ENCODE peak calls at places on chromosomes 12 and 14, in five cellular contexts. P is suprapubic skin, V is body of pancreas, D is GM12891, O is lower leg skin. T is an unnamed sample.

GRCh38 chr12:46089414-46090162 is 99.2 kb upstream of the SCAF11 start:
- DNase-seq in P (no peak), V (no peak), D (no peak), O (no peak), T (no peak)

GRCh38 chr14:102451064-102451352 is 58.6 kb downstream of the ANKRD9 start:
- DNase-seq in P (no peak), V (no peak), D (no peak), O (no peak), T (no peak)

GRCh38 chr14:68359862-68360552 is 432.9 kb downstream of the ZFP36L1 start:
- DNase-seq in P (no peak), V (peak), D (no peak), O (peak), T (no peak)

GRCh38 chr12:123747309-123747708 is 14.8 kb upstream of the DNAH10 start:
- DNase-seq in P (no peak), V (no peak), D (no peak), O (no peak), T (no peak)

GRCh38 chr14:22381751-22382150 is 207.3 kb downstream of the DAD1 start:
- DNase-seq in P (no peak), V (no peak), D (no peak), O (no peak), T (no peak)

GRCh38 chr14:76773188-76773885 is 12.1 kb downstream of the VASH1 start:
- DNase-seq in P (peak), V (peak), D (no peak), O (peak), T (peak)

GRCh38 chr12:130571734-130572133 is 144.4 kb downstream of the RIMBP2 start:
- DNase-seq in P (no peak), V (no peak), D (no peak), O (no peak), T (no peak)

GRCh38 chr12:108995370-108995992 is 25.4 kb downstream of the SVOP start:
- DNase-seq in P (no peak), V (no peak), D (no peak), O (no peak), T (no peak)

GRCh38 chr12:120259418-120260202 is 5.9 kb downstream of the PXN start:
- DNase-seq in P (no peak), V (no peak), D (no peak), O (peak), T (no peak)

GRCh38 chr14:77638738-77639137 is 22.3 kb upstream of the SPTLC2 start:
- DNase-seq in P (no peak), V (no peak), D (no peak), O (no peak), T (no peak)

GRCh38 chr12:95613021-95613420 is 61.7 kb upstream of the USP44 start:
- DNase-seq in P (no peak), V (no peak), D (no peak), O (no peak), T (no peak)

GRCh38 chr12:3123729-3124128 is 46.5 kb downstream of the TSPAN9 start:
- DNase-seq in P (no peak), V (no peak), D (no peak), O (no peak), T (peak)

GRCh38 chr12:99915251-99916082 is 69.3 kb downstream of the ANKS1B start:
- DNase-seq in P (no peak), V (no peak), D (no peak), O (no peak), T (peak)

GRCh38 chr14:89955022-89955414 is 488 bp upstream of the EFCAB11 start:
- DNase-seq in P (no peak), V (no peak), D (no peak), O (no peak), T (no peak)

GRCh38 chr12:6534158-6534913 is at the start of gene GAPDH:
- DNase-seq in P (peak), V (peak), D (peak), O (peak), T (peak)

GRCh38 chr12:6533653-6534157 is 612 bp upstream of the GAPDH start:
- DNase-seq in P (no peak), V (peak), D (peak), O (no peak), T (no peak)

GRCh38 chr12:6532051-6532926 is 2.0 kb upstream of the GAPDH start:
- DNase-seq in P (no peak), V (peak), D (peak), O (no peak), T (peak)

GRCh38 chr12:6534914-6535696 is 788 bp downstream of the GAPDH start:
- DNase-seq in P (peak), V (peak), D (peak), O (peak), T (no peak)

DNA sequence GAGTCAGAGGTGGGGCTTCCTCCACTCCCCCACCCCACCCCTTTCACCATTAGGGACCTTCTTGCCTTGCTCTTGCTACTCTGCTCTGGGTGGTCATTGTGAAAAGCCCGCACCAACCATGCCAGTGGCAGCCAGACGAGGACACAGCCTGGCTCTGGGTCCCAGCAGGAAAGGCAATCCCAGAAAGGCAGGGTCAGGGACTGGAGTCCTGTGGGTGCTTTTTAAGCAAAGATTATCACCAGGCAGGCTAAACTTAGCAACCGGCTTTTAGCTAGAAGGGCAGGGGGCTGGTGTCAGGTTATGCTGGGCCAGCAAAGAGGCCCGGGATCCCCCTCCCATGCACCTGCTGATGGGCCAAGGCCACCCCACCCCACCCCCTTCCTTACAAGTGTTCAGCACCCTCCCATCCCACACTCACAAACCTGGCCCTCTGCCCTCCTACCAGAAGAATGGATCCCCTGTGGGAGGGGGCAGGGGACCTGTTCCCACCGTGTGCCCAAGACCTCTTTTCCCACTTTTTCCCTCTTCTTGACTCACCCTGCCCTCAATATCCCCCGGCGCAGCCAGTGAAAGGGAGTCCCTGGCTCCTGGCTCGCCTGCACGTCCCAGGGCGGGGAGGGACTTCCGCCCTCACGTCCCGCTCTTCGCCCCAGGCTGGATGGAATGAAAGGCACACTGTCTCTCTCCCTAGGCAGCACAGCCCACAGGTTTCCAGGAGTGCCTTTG is 1.2 kb upstream of the GAPDH start:
- DNase-seq in P (no peak), V (peak), D (no peak), O (no peak), T (no peak)
- TF ChIP-seq POLR2A in P (no peak), V (no peak), D (no peak), O (no peak), T (peak)

GRCh38 chr14:32078030-32078793 is 1.1 kb downstream of the ARHGAP5 start:
- DNase-seq in P (no peak), V (peak), D (no peak), O (peak), T (no peak)
- TF ChIP-seq POLR2A in P (no peak), V (peak), D (no peak), O (no peak), T (no peak)

DNA sequence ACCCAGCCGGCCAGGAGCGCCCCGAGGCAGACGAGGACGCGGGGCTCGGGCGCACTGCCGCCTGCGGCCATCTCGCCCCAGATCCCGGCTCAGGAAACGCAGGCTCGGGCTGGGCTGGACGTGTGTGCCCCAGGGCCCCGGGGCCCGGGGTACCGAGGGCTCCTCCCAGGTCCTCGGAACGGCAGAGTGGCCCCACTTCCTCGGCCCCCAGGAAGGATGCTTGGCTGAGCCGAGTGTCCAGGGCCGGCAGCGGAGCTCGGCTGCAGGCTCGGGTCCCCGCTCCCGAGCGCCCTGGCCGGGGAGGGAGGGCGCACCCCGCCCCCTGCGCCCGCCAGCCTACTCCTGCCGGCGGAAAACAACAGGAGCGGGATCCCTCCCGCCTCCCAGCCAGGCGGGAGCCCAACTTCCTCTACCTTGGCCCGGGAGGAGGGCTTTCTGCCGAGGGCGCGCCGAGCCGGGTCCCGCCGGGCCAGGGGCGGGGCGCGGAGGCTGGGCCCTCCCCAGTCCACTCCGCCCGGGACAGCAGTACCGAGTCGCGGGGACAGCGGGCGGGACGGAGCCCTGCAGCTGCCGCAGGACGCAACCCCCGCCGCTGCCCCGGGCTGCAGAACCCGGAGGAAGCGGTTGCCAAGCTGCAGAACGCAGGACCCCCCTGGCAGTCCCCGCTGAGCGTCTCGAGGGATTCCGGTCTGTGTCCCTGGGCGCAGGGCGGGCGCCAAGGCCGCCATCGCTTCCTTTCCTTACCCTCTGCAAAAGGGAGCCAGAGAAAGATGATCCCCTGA is at the start of gene VSIG10:
- DNase-seq in P (peak), V (peak), D (peak), O (peak), T (peak)
- TF ChIP-seq POLR2A in P (peak), V (peak), D (no peak), O (no peak), T (peak)

DNA sequence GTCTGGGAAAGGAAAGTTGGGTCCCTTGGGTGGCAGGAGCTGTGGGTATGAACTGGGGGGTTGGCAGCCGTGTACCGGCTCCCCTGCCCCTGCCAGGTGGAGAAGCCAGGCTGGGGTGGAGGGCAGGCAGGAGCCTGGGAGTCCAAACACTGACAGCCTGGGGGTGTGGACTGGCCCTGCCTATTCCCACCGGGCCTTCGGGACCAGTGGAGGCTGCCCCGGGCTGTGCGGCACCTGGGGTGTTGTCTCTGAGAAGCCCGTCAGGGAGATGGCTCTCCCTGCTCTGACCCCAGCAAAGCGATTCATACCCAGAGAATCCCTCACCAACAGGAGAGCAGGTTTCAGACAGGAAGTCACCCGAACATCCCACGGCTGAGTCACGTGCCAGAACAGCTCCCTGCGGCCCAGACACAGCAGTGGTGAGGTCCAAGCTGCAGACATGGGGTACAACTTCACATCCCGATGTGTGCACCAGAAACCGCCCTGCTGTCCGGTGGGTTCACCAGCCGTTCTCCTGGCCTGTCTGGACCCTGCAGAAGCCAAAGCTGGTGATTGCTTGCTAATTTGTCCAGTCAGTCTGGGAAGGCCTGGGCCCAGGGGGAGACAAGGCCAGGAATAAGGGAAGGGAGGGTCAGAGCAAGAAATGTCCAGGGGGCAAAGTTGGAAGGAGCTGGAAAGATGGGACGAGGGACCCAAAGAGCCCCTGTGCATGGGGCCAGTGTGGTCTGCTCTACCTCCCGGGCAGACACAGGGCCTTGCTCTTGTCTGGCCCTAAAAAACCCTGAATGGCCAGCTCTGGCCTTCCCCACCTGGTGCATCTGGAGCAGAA is 2.1 kb upstream of the GPR132 start:
- DNase-seq in P (no peak), V (no peak), D (no peak), O (no peak), T (peak)
- TF ChIP-seq POLR2A in P (no peak), V (no peak), D (peak), O (no peak), T (no peak)

GRCh38 chr14:88611878-88612277 is 49.0 kb downstream of the ZC3H14 start:
- DNase-seq in P (no peak), V (no peak), D (no peak), O (no peak), T (no peak)

GRCh38 chr14:88614218-88614907 is 51.5 kb downstream of the ZC3H14 start:
- DNase-seq in P (no peak), V (no peak), D (no peak), O (no peak), T (no peak)

GRCh38 chr14:88616697-88617096 is 53.9 kb downstream of the ZC3H14 start:
- DNase-seq in P (no peak), V (no peak), D (no peak), O (no peak), T (no peak)

GRCh38 chr14:88613552-88614010 is 50.7 kb downstream of the ZC3H14 start:
- DNase-seq in P (no peak), V (peak), D (no peak), O (no peak), T (no peak)

DNA sequence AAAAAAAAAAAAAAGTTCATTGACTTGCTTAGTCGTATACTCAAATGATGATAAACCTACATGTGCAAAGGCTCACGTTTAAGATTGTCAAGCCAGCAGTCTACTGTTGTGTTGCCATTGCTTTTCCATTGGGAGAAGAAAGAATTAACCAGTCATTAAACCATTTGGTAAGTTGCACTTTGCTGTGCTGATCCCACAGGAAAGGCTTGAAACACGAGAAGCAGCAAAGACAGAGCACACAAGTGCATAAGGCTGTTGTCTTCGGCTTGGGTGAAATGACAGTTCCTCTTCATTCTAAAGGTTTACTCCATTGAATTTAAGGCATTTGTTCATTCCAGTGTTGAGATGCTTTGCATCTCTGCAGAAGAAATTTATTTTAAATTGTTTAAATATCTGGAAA is 50.1 kb downstream of the ZC3H14 start:
- DNase-seq in P (no peak), V (no peak), D (no peak), O (no peak), T (no peak)
- TF ChIP-seq POLR2A in P (no peak), V (no peak), D (no peak), O (no peak), T (no peak)

GRCh38 chr14:63853831-63854293 is 1.1 kb downstream of the SYNE2 start:
- DNase-seq in P (no peak), V (peak), D (no peak), O (peak), T (peak)
- TF ChIP-seq POLR2A in P (no peak), V (peak), D (no peak), O (no peak), T (no peak)

GRCh38 chr14:31092160-31092708 is 66.1 kb upstream of the STRN3 start:
- DNase-seq in P (no peak), V (no peak), D (no peak), O (no peak), T (no peak)
- TF ChIP-seq POLR2A in P (no peak), V (no peak), D (no peak), O (no peak), T (no peak)

T was measured in H54.